ENCODE peak calls at places on chromosomes 7 and 10, in five cellular contexts. B is mesenchymal stem cell, E is neuronal stem cell, W is trophoblast cell, V is H1. I is an unnamed sample.

GRCh38 chr10:63521389-63522128 is at the start of gene REEP3:
- DNase-seq in B (peak), E (peak), W (peak), V (peak), I (peak)

GRCh38 chr7:70951271-70951962 is 180.5 kb upstream of the GALNT17 start:
- DNase-seq in B (no peak), E (no peak), W (no peak), V (peak), I (peak)

GRCh38 chr10:48449501-48450232 is 143.2 kb downstream of the MAPK8 start:
- DNase-seq in B (no peak), E (no peak), W (no peak), V (peak), I (no peak)

GRCh38 chr10:21311426-21311825 is 214.1 kb downstream of the SKIDA1 start:
- DNase-seq in B (no peak), E (no peak), W (peak), V (no peak), I (no peak)

GRCh38 chr10:18618995-18619394 is 32.4 kb downstream of the NSUN6 start:
- DNase-seq in B (no peak), E (no peak), W (no peak), V (no peak), I (no peak)

GRCh38 chr10:29649561-29650551 is 15.1 kb upstream of the SVIL start:
- DNase-seq in B (peak), E (no peak), W (no peak), V (no peak), I (no peak)

GRCh38 chr7:151399906-151400305 is 9.9 kb downstream of the WDR86 start:
- DNase-seq in B (no peak), E (no peak), W (no peak), V (no peak), I (no peak)

GRCh38 chr10:120511165-120511564 is 54.1 kb downstream of the PLPP4 start:
- DNase-seq in B (no peak), E (no peak), W (no peak), V (no peak), I (no peak)

GRCh38 chr10:123945506-123945905 is 53.9 kb upstream of the CPXM2 start:
- DNase-seq in B (peak), E (no peak), W (no peak), V (no peak), I (peak)

GRCh38 chr7:105014725-105015630 is 973 bp downstream of the KMT2E start:
- DNase-seq in B (peak), E (peak), W (no peak), V (peak), I (peak)

GRCh38 chr10:61837748-61838055 is 63.8 kb upstream of the ARID5B start:
- DNase-seq in B (peak), E (no peak), W (no peak), V (no peak), I (no peak)

GRCh38 chr7:155964543-155964942 is 152.3 kb upstream of the SHH start:
- DNase-seq in B (no peak), E (no peak), W (no peak), V (peak), I (peak)

GRCh38 chr10:131532291-131532690 is 220.8 kb upstream of the TCERG1L start:
- DNase-seq in B (no peak), E (no peak), W (no peak), V (no peak), I (no peak)

GRCh38 chr7:29875741-29876140 is 69.4 kb downstream of the WIPF3 start:
- DNase-seq in B (no peak), E (no peak), W (no peak), V (no peak), I (no peak)

GRCh38 chr10:124418726-124419501 is at the start of gene OAT:
- DNase-seq in B (peak), E (peak), W (peak), V (peak), I (peak)

GRCh38 chr7:1770331-1770730 is 100.3 kb downstream of the ELFN1 start:
- DNase-seq in B (no peak), E (no peak), W (no peak), V (no peak), I (no peak)

DNA sequence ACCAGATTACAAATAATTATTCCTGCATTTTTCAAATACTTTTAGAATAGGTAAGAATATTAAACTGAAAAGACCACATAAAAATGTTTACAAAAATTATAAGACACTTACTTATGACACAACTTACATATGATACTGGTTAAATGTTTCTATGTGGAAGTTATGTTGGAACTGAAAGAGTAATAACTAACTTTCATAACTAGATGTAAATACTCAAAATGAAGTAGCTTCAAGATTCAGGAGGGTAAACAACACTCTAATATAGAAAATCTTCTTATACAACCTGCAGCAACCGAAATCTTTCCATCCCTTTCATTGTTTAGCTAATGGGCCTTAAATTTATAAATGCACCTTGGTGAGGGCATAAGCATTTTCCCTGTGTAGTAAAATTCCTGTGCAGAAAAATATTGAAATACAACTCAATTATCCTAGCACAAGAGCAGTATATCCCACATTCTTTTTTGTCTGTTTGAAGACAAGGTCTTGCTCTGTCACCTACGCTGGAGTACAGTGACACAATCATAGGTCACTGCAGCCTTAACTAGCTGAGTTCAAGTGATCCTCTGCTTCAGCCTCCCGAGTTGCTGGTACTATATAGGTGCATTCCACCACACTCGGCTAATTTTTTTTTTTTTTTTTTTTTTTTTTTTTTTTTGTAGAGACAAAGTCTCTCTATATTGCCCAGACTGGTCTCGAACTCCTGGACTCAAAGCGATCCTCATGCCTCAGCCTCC is 14.8 kb upstream of the RNF148 start:
- DNase-seq in B (no peak), E (no peak), W (no peak), V (no peak), I (no peak)
- H2BK12ac ChIP-seq in B (no peak), E (no peak), W (no peak), V (no peak), I (no peak)

GRCh38 chr10:75099952-75100763 is 11.3 kb upstream of the SAMD8 start:
- DNase-seq in B (peak), E (peak), W (peak), V (peak), I (peak)

GRCh38 chr10:75100764-75101291 is 10.6 kb upstream of the SAMD8 start:
- DNase-seq in B (no peak), E (no peak), W (no peak), V (no peak), I (no peak)

GRCh38 chr10:75096749-75097148 is 14.7 kb upstream of the SAMD8 start:
- DNase-seq in B (no peak), E (no peak), W (no peak), V (no peak), I (no peak)

GRCh38 chr10:75097666-75098285 is 13.7 kb upstream of the SAMD8 start:
- DNase-seq in B (peak), E (no peak), W (no peak), V (no peak), I (peak)

GRCh38 chr10:75098902-75099673 is 12.4 kb upstream of the SAMD8 start:
- DNase-seq in B (no peak), E (no peak), W (no peak), V (no peak), I (no peak)
- H2BK12ac ChIP-seq in B (no peak), E (peak), W (no peak), V (no peak), I (no peak)

GRCh38 chr10:86449926-86450558 is 71.5 kb downstream of the WAPL start:
- DNase-seq in B (no peak), E (no peak), W (no peak), V (no peak), I (no peak)
- H2BK12ac ChIP-seq in B (no peak), E (no peak), W (no peak), V (no peak), I (no peak)

DNA sequence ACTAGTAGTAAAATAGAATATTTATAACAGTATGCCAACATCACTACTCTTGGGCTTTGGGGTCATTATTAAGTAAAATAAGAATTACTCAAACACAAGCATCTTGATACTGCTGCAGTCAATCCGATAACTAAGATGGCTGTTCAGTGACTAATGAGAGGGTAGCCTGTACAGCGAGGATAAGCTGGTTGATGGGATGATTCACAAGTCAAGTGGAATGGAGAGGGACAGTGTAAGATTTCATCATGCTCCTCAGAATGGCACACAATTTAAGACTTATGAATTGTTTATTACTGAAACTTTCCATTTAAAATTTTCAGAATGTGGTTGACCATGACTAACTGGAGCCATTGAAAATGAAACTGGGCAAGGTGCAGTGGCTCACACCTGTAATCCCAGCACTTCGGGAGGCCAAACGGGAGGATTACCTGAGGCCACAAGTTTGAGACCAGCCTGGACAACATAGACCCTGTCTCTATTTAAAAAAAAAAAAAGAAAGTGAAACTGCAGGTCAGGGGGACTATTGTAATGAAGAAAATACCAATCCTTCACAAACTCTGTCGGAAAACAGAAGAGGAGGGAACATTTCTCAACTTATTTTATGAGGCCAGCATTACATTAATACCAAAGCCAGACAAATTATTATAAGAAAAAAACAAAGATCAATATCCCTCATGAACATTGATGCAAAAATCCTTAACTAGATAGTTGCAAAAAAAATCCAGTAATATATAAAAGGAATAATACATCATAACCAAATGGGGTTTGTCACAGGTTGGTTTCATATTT is 11.2 kb downstream of the AVL9 start:
- DNase-seq in B (peak), E (no peak), W (peak), V (no peak), I (no peak)
- H2BK12ac ChIP-seq in B (no peak), E (no peak), W (no peak), V (no peak), I (no peak)

DNA sequence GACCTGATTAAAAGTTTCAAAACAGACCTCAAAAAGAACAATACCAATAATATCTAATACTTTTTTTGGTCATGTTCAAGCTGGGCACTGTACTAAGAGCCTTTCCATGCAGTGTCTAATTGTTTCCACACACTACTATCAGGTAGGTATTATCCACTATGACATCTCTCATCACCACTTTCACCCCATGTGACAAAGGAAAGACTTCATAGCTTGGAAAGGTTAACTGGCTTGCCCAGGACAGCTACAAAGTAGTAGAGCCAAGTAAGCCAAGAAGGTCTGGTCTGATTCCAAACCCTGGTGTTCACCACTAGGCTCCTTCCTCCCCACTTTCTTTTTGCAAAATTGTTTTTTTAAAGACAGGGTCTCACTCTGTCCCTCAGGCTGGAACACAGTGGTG is 400.5 kb downstream of the KCNMA1 start:
- DNase-seq in B (no peak), E (no peak), W (no peak), V (no peak), I (no peak)
- H2BK12ac ChIP-seq in B (no peak), E (no peak), W (peak), V (no peak), I (no peak)

DNA sequence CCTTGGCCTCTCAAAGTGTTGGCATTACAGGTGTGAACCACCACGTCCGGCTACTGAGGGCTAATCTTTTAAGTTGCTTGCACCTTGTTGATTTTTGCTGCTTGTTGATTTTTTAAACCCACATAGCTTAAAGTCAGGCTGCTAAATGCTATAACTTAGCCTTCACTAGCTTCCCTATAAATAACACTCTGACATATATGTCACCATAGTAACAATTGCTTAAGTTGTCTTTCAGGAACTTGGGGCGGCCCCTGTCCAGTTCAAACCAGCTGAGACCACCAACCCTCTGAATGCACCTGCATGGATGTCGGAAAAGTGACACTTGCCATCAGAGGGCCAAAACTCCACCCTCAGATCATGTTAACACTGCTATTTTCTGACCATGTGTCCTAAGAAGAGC is 47.4 kb downstream of the ST8SIA6 start:
- DNase-seq in B (no peak), E (no peak), W (no peak), V (no peak), I (no peak)
- H2BK12ac ChIP-seq in B (no peak), E (no peak), W (no peak), V (no peak), I (no peak)

GRCh38 chr10:33344676-33345075 is 10.2 kb upstream of the NRP1 start:
- DNase-seq in B (no peak), E (no peak), W (no peak), V (no peak), I (no peak)

GRCh38 chr10:33337335-33337854 is 2.9 kb upstream of the NRP1 start:
- DNase-seq in B (peak), E (peak), W (no peak), V (no peak), I (no peak)

GRCh38 chr10:33345236-33345635 is 10.8 kb upstream of the NRP1 start:
- DNase-seq in B (no peak), E (no peak), W (no peak), V (no peak), I (no peak)

GRCh38 chr10:33336606-33337334 is 2.3 kb upstream of the NRP1 start:
- DNase-seq in B (no peak), E (peak), W (no peak), V (peak), I (peak)

DNA sequence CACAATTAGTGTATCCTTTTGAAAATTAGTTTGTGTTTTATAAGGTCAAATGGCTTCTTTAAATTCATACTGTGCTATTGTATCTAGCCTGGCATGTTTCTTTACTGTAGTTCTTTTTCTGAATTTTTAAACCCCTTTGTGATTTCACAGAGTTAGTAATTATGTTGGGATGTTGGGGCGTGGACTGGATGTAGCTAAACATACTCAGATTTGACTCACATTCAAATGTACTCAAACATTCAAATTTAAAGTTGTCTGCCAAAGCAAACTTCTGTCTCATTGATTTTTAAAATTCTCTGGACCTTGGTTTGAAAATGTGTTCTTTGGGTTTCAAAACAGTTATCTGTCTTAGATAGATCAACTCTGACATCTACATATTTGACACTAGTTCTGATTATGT is 7.2 kb upstream of the NRP1 start:
- DNase-seq in B (no peak), E (no peak), W (no peak), V (no peak), I (no peak)
- H2BK12ac ChIP-seq in B (no peak), E (no peak), W (no peak), V (no peak), I (no peak)